ENCODE peak calls at places on chromosomes 11 and 22, in five cellular contexts. One of them, this sample, is unnamed. For H3K9me3, the result is how much of the 10 kb centered on the place peaks cover.

GRCh38 chr11:10666976-10667892 is 26.3 kb downstream of the IRAG1 start:
- DNase-seq in H9: no peak
- DNase-seq in PC-3: peak
- DNase-seq in heart left ventricle: no peak
- DNase-seq in adrenal gland: no peak
- DNase-seq in this sample: no peak

GRCh38 chr11:22276535-22276934 is 61.6 kb upstream of the SLC17A6 start:
- DNase-seq in heart left ventricle: no peak
- DNase-seq in H9: no peak
- DNase-seq in PC-3: no peak
- DNase-seq in adrenal gland: no peak
- DNase-seq in this sample: no peak

GRCh38 chr22:20771918-20772625 is 1.8 kb upstream of the SERPIND1 start:
- DNase-seq in heart left ventricle: no peak
- DNase-seq in PC-3: no peak
- DNase-seq in H9: no peak
- DNase-seq in adrenal gland: no peak
- DNase-seq in this sample: no peak

GRCh38 chr11:44805152-44805461 is 78.3 kb downstream of the TSPAN18 start:
- DNase-seq in adrenal gland: no peak
- DNase-seq in H9: no peak
- DNase-seq in heart left ventricle: no peak
- DNase-seq in PC-3: no peak
- DNase-seq in this sample: no peak

GRCh38 chr11:24386551-24387404 is 110.1 kb upstream of the LUZP2 start:
- DNase-seq in H9: no peak
- DNase-seq in PC-3: peak
- DNase-seq in heart left ventricle: no peak
- DNase-seq in adrenal gland: no peak
- DNase-seq in this sample: no peak

GRCh38 chr11:86003654-86004053 is 65.2 kb downstream of the PICALM start:
- DNase-seq in adrenal gland: no peak
- DNase-seq in heart left ventricle: no peak
- DNase-seq in H9: no peak
- DNase-seq in PC-3: no peak
- DNase-seq in this sample: no peak

GRCh38 chr11:85062626-85063025 is 564.5 kb downstream of the DLG2 start:
- DNase-seq in H9: no peak
- DNase-seq in adrenal gland: no peak
- DNase-seq in PC-3: no peak
- DNase-seq in heart left ventricle: no peak
- DNase-seq in this sample: no peak

GRCh38 chr11:103959279-103959930 is 77.0 kb upstream of the DDI1 start:
- DNase-seq in adrenal gland: no peak
- DNase-seq in H9: no peak
- DNase-seq in PC-3: peak
- DNase-seq in heart left ventricle: no peak
- DNase-seq in this sample: no peak

GRCh38 chr11:44754876-44755552 is 28.3 kb downstream of the TSPAN18 start:
- DNase-seq in adrenal gland: no peak
- DNase-seq in heart left ventricle: no peak
- DNase-seq in H9: peak
- DNase-seq in PC-3: no peak
- DNase-seq in this sample: no peak

GRCh38 chr11:1073261-1073724 is 1.4 kb upstream of the MUC2 start:
- DNase-seq in adrenal gland: peak
- DNase-seq in H9: no peak
- DNase-seq in PC-3: peak
- DNase-seq in heart left ventricle: peak
- DNase-seq in this sample: peak

GRCh38 chr11:27705873-27706820 is 5.9 kb upstream of the BDNF start:
- DNase-seq in adrenal gland: no peak
- DNase-seq in heart left ventricle: no peak
- DNase-seq in H9: peak
- DNase-seq in PC-3: peak
- DNase-seq in this sample: no peak

GRCh38 chr11:123218451-123218850 is 23.4 kb upstream of the CLMP start:
- DNase-seq in H9: no peak
- DNase-seq in adrenal gland: no peak
- DNase-seq in PC-3: no peak
- DNase-seq in heart left ventricle: no peak
- DNase-seq in this sample: no peak

GRCh38 chr11:126824035-126824607 is 176.4 kb downstream of the KIRREL3 start:
- DNase-seq in heart left ventricle: no peak
- DNase-seq in H9: peak
- DNase-seq in adrenal gland: no peak
- DNase-seq in PC-3: no peak
- DNase-seq in this sample: no peak

GRCh38 chr11:1105183-1105565 is 30.5 kb downstream of the MUC2 start:
- DNase-seq in heart left ventricle: no peak
- DNase-seq in PC-3: no peak
- DNase-seq in adrenal gland: no peak
- DNase-seq in H9: no peak
- DNase-seq in this sample: no peak

GRCh38 chr11:67666676-67667489 is 7.5 kb downstream of the ALDH3B2 start:
- DNase-seq in PC-3: no peak
- DNase-seq in heart left ventricle: no peak
- DNase-seq in H9: no peak
- DNase-seq in adrenal gland: no peak
- DNase-seq in this sample: no peak

GRCh38 chr11:7527029-7527428 is 13.2 kb downstream of the PPFIBP2 start:
- DNase-seq in heart left ventricle: no peak
- DNase-seq in H9: no peak
- DNase-seq in PC-3: no peak
- DNase-seq in adrenal gland: no peak
- DNase-seq in this sample: no peak

GRCh38 chr11:108538022-108538424 is 39.8 kb upstream of the POGLUT3 start:
- DNase-seq in adrenal gland: no peak
- DNase-seq in H9: no peak
- DNase-seq in heart left ventricle: no peak
- DNase-seq in PC-3: no peak
- DNase-seq in this sample: no peak

GRCh38 chr22:42519544-42520237 is at the start of gene RRP7A:
- DNase-seq in adrenal gland: peak
- DNase-seq in H9: peak
- DNase-seq in heart left ventricle: peak
- DNase-seq in PC-3: peak
- DNase-seq in this sample: no peak
- TF ChIP-seq CTCF in adrenal gland: no peak
- TF ChIP-seq CTCF in H9: no peak
- TF ChIP-seq CTCF in heart left ventricle: no peak
- TF ChIP-seq CTCF in PC-3: no peak
- TF ChIP-seq CTCF in this sample: no peak

GRCh38 chr22:47540011-47540410 is 777.6 kb downstream of the TBC1D22A start:
- DNase-seq in H9: no peak
- DNase-seq in adrenal gland: no peak
- DNase-seq in heart left ventricle: no peak
- DNase-seq in PC-3: no peak
- DNase-seq in this sample: no peak
- H3K9me3 ChIP-seq in H9: half or more
- H3K9me3 ChIP-seq in adrenal gland: under half
- H3K9me3 ChIP-seq in heart left ventricle: under half
- H3K9me3 ChIP-seq in PC-3: under half
- H3K9me3 ChIP-seq in this sample: under half

DNA sequence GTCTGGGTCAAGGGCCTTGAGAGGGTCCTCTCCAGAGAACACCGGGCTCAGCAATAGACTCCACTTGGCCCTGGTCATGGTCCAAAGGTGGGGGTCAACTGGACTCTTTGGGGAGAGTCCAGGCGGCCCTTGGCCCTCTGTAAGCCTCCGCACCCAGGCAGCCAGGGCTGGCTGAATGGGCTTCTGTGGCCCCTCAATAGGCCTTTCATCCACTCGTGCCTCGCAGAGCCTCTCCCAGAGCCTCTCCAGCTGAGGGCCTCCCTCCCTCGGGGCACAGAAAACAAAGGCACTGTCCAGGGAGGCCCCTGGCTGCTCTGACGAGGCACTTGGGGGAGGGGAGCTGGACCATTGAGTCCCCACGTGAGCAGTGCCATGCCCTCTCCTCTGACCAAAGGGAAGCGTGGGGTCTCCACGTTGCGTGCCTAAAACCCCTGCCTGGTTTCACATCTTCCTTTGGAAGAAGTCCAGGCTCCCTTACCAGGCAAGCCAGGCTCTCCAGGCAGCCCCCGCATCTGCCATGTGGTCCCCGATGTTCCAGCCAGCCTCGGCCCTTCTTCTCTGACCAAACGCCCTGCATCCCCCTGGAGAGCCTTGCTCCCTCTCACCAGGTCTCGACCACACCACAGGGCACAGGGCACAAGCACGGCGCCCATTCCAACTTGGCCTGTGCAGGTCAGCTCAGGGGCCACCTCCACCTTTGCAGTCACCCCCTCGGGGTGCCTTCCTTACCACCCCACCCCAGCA is 15.5 kb downstream of the KIAA0930 start:
- DNase-seq in heart left ventricle: no peak
- DNase-seq in PC-3: no peak
- DNase-seq in H9: peak
- DNase-seq in adrenal gland: no peak
- DNase-seq in this sample: peak
- H3K27ac ChIP-seq in heart left ventricle: peak
- H3K27ac ChIP-seq in PC-3: no peak
- H3K27ac ChIP-seq in H9: no peak
- H3K27ac ChIP-seq in adrenal gland: peak
- H3K27ac ChIP-seq in this sample: no peak

GRCh38 chr11:134257101-134257500 is 3.7 kb downstream of the ACAD8 start:
- DNase-seq in adrenal gland: no peak
- DNase-seq in H9: no peak
- DNase-seq in heart left ventricle: no peak
- DNase-seq in PC-3: no peak
- DNase-seq in this sample: no peak

GRCh38 chr11:134254433-134254832 is 1.1 kb downstream of the ACAD8 start:
- DNase-seq in adrenal gland: no peak
- DNase-seq in H9: no peak
- DNase-seq in PC-3: no peak
- DNase-seq in heart left ventricle: no peak
- DNase-seq in this sample: no peak

GRCh38 chr11:134252539-134253188 is 488 bp downstream of the THYN1 start:
- DNase-seq in heart left ventricle: no peak
- DNase-seq in H9: peak
- DNase-seq in PC-3: peak
- DNase-seq in adrenal gland: peak
- DNase-seq in this sample: no peak

GRCh38 chr11:134250675-134251074 is 2.5 kb downstream of the THYN1 start:
- DNase-seq in adrenal gland: no peak
- DNase-seq in heart left ventricle: no peak
- DNase-seq in PC-3: no peak
- DNase-seq in H9: no peak
- DNase-seq in this sample: no peak

GRCh38 chr11:134253189-134253993 is at the start of the genes ACAD8 and THYN1:
- DNase-seq in heart left ventricle: peak
- DNase-seq in adrenal gland: peak
- DNase-seq in PC-3: peak
- DNase-seq in H9: peak
- DNase-seq in this sample: peak
- TF ChIP-seq CTCF in heart left ventricle: no peak
- TF ChIP-seq CTCF in adrenal gland: peak
- TF ChIP-seq CTCF in PC-3: no peak
- TF ChIP-seq CTCF in H9: no peak
- TF ChIP-seq CTCF in this sample: no peak

GRCh38 chr22:48842583-48842945 is 985.1 kb downstream of the BRD1 start:
- DNase-seq in H9: no peak
- DNase-seq in heart left ventricle: peak
- DNase-seq in adrenal gland: no peak
- DNase-seq in PC-3: no peak
- DNase-seq in this sample: no peak
- H3K9me3 ChIP-seq in H9: under half
- H3K9me3 ChIP-seq in heart left ventricle: under half
- H3K9me3 ChIP-seq in adrenal gland: under half
- H3K9me3 ChIP-seq in PC-3: under half
- H3K9me3 ChIP-seq in this sample: under half

DNA sequence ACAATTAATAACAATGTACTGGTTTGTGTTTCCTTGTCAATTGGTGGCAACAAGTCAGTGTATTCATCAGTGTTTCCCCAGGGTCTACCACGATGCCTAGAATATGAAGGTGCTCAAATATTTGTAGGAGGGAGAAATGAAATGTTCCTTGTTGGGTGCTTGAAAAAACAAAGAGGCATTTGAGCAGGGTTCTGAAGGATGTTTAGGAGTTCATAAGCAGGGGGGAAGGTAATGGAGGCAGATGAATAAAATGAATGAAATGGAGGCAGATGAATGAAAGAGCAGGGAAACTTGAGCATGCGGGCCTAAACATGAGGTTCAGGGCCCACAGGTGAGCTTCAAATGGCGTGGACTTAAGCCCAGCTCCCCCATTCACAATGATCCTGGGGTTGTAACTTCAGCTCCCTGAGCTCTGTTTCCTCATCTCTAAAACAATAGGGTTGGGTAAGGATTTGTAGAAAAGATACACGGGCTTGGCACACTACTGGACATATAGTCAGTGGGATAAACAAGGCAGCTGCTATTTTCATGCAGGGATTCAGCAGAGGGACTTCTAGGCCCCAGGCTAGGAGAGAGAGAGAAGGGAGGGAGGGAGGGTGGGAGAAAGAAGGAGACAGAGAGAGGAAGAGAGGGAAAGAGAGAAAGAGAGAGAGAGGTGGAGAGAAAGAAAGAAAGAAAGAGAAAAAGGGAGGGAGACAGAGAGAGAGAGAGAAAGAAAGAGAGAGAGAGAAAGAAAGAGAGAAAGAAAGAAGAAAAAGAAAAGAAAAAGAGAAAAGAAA is 73.7 kb downstream of the MN1 start:
- DNase-seq in PC-3: no peak
- DNase-seq in adrenal gland: no peak
- DNase-seq in H9: no peak
- DNase-seq in heart left ventricle: no peak
- DNase-seq in this sample: no peak
- H3K27ac ChIP-seq in PC-3: peak
- H3K27ac ChIP-seq in adrenal gland: peak
- H3K27ac ChIP-seq in H9: no peak
- H3K27ac ChIP-seq in heart left ventricle: peak
- H3K27ac ChIP-seq in this sample: no peak

DNA sequence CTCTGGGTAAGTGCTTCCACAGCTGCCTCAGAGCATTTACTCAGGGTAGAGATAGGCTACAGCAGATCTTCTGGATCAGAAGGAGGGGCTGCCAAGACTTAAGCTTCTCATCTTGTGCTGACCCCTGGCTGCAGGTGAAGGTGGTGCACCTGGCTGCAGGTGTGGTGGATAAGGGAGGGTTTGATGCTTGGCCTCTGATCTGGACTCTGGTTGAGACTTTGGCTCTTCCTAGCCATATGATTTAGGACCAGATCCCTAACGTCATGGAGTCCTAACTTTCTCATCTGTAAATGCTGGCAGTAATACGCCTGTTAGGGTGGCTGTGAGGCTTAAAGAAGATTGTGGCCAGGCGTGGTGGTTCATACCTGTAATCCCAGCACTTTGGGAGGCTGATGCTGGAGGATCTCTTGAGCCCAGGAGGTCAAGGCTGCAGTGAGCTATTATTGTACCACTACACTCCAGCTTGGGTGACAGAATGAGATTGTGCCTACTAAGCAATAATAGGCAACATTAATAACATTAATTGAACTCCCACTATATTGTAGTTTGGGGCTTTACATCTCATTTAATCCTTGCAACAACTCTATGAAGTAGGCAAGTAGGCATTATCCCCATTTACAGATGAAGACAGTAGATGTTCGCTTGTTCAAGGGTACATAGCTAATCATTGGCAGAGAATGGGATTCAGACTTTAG is 10.7 kb downstream of the DTX4 start:
- DNase-seq in PC-3: peak
- DNase-seq in adrenal gland: no peak
- DNase-seq in heart left ventricle: no peak
- DNase-seq in H9: peak
- DNase-seq in this sample: no peak
- TF ChIP-seq CTCF in PC-3: peak
- TF ChIP-seq CTCF in adrenal gland: no peak
- TF ChIP-seq CTCF in heart left ventricle: no peak
- TF ChIP-seq CTCF in H9: peak
- TF ChIP-seq CTCF in this sample: peak

This sample was measured in RWPE2.